ENCODE peak calls at places on chromosomes 16 and 17, in six cellular contexts. S is fibroblast of villous mesenchyme, C is AG10803, Y is LNCaP clone FGC, U is dorsolateral prefrontal cortex, N is ascending aorta. Q is an unnamed sample.

GRCh38 chr16:89602273-89602951 is 11.0 kb upstream of the DPEP1 start:
- DNase-seq in S (peak), C (peak), U (peak), Y (no peak), N (no peak), Q (no peak)

GRCh38 chr16:21064203-21064602 is 86.4 kb downstream of the DNAH3 start:
- DNase-seq in Y (no peak), N (no peak), U (no peak), S (no peak), C (no peak), Q (no peak)

GRCh38 chr16:4580245-4580644 is 24.1 kb downstream of the C16orf96 start:
- DNase-seq in C (peak), U (no peak), S (no peak), N (no peak), Y (no peak), Q (no peak)

GRCh38 chr17:43907425-43907981 is at the start of gene MPP2:
- DNase-seq in C (peak), U (peak), N (peak), Y (no peak), S (peak), Q (peak)

GRCh38 chr16:13306153-13306552 is 404.8 kb downstream of the SHISA9 start:
- DNase-seq in Y (no peak), U (no peak), N (no peak), C (no peak), S (no peak), Q (no peak)

GRCh38 chr17:77516902-77517301 is 376.1 kb downstream of the SEC14L1 start:
- DNase-seq in N (peak), U (peak), Y (no peak), S (peak), C (peak), Q (no peak)

GRCh38 chr17:6660765-6661463 is 9.4 kb downstream of the C17orf100 start:
- DNase-seq in Y (no peak), N (no peak), S (no peak), U (no peak), C (no peak), Q (no peak)

GRCh38 chr17:70636517-70637133 is 467.3 kb downstream of the KCNJ2 start:
- DNase-seq in S (peak), C (peak), U (no peak), Y (peak), N (no peak), Q (no peak)

GRCh38 chr17:7354262-7354781 is 634 bp upstream of the TMEM95 start:
- DNase-seq in C (peak), Y (no peak), U (no peak), N (no peak), S (peak), Q (no peak)

GRCh38 chr17:9924735-9925191 is 19.7 kb upstream of the RCVRN start:
- DNase-seq in N (no peak), S (peak), C (peak), Y (peak), U (no peak), Q (no peak)

GRCh38 chr17:30095507-30096244 is 20.9 kb upstream of the NSRP1 start:
- DNase-seq in Y (peak), S (peak), N (no peak), C (peak), U (no peak), Q (peak)

GRCh38 chr17:33210240-33210639 is 82.9 kb downstream of the ASIC2 start:
- DNase-seq in N (no peak), U (no peak), Y (no peak), S (no peak), C (no peak), Q (no peak)

GRCh38 chr17:17220529-17220928 is 14.4 kb upstream of the PLD6 start:
- DNase-seq in U (no peak), N (no peak), Y (no peak), S (no peak), C (no peak), Q (no peak)

GRCh38 chr16:71585318-71585703 is 8.4 kb upstream of the TAT start:
- DNase-seq in N (no peak), C (no peak), U (no peak), S (no peak), Y (peak), Q (no peak)

GRCh38 chr16:79395631-79396030 is 204.9 kb downstream of the MAF start:
- DNase-seq in U (no peak), S (no peak), C (no peak), Y (no peak), N (no peak), Q (no peak)

GRCh38 chr17:76820039-76820438 is 48.2 kb upstream of the MGAT5B start:
- DNase-seq in S (no peak), U (no peak), C (no peak), N (no peak), Y (no peak), Q (no peak)

GRCh38 chr17:1546292-1546922 is 16.2 kb downstream of the PITPNA start:
- DNase-seq in C (peak), N (no peak), Y (no peak), U (no peak), S (no peak), Q (no peak)

GRCh38 chr17:19755821-19756510 is 7.9 kb upstream of the ALDH3A1 start:
- DNase-seq in C (no peak), N (no peak), S (no peak), U (no peak), Y (no peak), Q (no peak)

GRCh38 chr17:21285164-21286065 is 904 bp downstream of the MAP2K3 start:
- DNase-seq in C (peak), S (peak), U (no peak), Y (no peak), N (no peak), Q (no peak)

GRCh38 chr17:81422776-81423697 is 27.8 kb downstream of the BAHCC1 start:
- DNase-seq in Y (no peak), C (peak), U (no peak), S (peak), N (peak), Q (no peak)

GRCh38 chr16:75758215-75758614 is 31.9 kb upstream of the CPHXL start:
- DNase-seq in Y (no peak), N (no peak), C (peak), S (peak), U (no peak), Q (no peak)

GRCh38 chr17:82599674-82600661 is 48.3 kb downstream of the WDR45B start:
- DNase-seq in U (no peak), S (no peak), Y (no peak), N (no peak), C (no peak), Q (no peak)

GRCh38 chr17:36625188-36625587 is 23.8 kb downstream of the MRM1 start:
- DNase-seq in U (no peak), C (no peak), Y (no peak), N (no peak), S (no peak), Q (no peak)

GRCh38 chr17:48555616-48556533 is 11.0 kb upstream of the HOXB2 start:
- DNase-seq in N (no peak), U (no peak), S (no peak), C (no peak), Y (no peak), Q (no peak)

GRCh38 chr17:20968913-20969616 is 73.7 kb downstream of the USP22 start:
- DNase-seq in N (no peak), S (no peak), C (no peak), U (no peak), Y (no peak), Q (no peak)

GRCh38 chr16:89407925-89408300 is 82.4 kb downstream of the ANKRD11 start:
- DNase-seq in S (no peak), Y (no peak), U (no peak), C (peak), N (no peak), Q (no peak)

GRCh38 chr17:949623-950338 is 29.8 kb downstream of the NXN start:
- DNase-seq in U (no peak), Y (no peak), N (no peak), C (no peak), S (no peak), Q (no peak)

GRCh38 chr16:29290631-29291247 is 115.8 kb downstream of the NPIPB11 start:
- DNase-seq in C (peak), S (peak), N (peak), U (no peak), Y (peak), Q (peak)

GRCh38 chr16:31138621-31139578 is 3.4 kb upstream of the PRSS8 start:
- DNase-seq in N (peak), U (no peak), S (peak), Y (no peak), C (peak), Q (no peak)

DNA sequence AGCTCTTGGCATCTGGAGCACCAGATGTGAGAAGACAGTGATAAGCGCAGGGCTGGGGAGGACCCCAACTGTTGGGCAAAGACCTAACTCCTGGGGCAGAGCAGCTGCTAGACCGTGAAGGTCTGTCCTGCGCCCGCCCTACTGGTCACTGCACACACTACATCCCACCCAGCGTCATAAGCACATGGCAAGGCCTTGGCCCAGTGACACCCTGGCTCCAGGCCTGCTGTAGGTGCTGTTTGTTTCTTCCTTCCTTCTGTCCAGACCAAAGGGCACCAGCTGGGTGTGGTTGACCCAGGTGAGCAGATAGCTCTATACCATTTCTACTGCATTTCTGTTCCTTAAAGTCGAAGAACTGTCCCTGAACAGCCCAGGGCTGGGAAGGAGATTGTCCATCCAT is 6.4 kb downstream of the TRPV3 start:
- DNase-seq in N (no peak), Y (no peak), U (no peak), S (no peak), C (no peak), Q (no peak)
- TF ChIP-seq CTCF in N (no peak), Y (no peak), U (peak), S (peak), C (no peak), Q (no peak)

DNA sequence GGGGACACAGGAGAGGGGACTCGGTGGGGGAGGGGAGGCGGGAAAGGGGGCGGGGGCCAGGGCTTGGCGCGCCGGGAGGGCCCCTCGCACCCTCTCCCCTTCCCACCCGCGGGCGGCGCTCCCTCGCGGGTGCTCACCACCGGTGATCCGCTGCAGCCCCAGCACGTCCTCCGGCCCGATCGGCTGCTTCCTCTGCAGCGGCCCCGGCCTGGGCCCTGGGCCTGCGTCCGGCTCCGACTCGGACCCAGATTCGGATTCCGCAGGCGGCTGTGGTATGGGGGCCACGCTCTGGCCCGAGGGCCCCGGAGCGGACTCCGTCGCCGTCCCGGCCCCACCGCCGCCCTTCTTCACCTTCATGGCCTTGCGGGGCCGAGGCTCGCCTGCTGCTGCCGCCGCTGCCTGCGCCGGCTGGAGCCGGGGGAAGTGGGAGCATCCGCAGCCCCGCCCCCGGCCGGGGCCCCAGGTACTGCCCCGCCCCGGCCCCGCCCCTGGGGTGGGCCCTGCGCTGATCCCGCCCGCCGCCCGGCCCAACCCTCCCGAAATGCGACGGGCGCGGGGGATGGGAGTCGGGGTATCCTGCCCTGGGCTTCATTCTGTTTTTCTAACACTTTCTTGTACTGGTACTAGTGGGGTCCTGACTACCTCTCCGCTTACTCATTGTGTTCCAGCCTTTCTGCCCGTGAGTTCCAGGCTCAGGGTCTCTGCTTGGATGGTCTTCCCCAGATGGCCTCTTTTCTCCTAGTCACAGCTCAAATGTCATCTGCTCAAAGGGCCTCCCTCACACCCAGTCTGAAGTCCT is at the start of gene UNC119:
- DNase-seq in Y (no peak), U (peak), N (peak), S (peak), C (peak), Q (no peak)
- TF ChIP-seq CTCF in Y (no peak), U (no peak), N (no peak), S (no peak), C (no peak), Q (no peak)

DNA sequence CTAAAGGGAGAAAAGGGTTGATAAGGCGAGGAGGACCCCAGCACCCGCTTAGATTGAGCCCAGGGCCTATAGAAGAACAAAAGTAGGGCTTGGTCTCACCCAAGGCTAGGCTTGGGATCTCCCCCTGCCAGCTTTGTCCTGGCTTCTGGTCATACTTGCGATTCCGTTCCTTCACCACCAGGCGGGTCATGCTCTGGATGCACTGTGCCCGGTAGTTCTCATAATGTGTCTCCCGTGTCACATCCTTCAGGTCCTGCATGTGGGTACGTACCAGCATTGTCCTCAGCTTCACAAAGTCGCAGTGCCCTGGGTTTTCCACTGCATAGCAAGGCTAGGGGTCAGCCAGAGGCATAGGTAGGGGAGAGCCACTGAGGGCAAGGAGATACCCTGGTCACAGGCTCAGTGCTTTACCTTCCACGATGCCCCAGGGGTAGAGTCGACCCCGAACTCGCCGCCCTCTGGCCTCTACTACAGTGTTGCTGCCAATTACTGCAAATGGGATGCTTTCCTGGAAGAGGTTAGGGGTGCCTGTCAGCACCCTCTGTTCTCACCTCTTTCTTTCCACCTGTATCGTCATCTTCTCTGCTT is 6.5 kb upstream of the MTMR4 start:
- DNase-seq in C (peak), U (no peak), N (no peak), Y (no peak), S (no peak), Q (no peak)
- TF ChIP-seq CTCF in C (peak), U (peak), N (no peak), Y (no peak), S (peak), Q (no peak)

DNA sequence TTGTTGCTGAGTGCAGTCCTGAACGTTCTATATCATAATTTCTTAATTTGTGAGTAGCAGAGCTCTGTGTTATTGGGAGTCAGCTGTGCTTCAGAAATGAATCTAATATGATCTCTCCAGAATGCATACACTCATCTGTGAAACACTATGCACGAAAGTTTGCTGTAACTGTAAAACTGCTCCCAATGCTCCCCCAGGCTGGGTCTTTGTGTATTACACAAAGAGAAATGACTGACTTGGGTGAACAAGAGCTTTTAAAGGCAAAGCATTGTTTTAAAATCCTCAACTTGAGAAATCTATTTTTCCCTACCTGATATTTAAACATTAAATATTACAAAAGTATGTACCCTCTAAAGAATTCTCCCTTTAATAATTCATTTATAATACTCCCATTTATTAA is 636.7 kb upstream of the KIF2B start:
- DNase-seq in S (no peak), N (no peak), Y (no peak), C (no peak), U (no peak), Q (no peak)
- TF ChIP-seq CTCF in S (no peak), N (no peak), Y (no peak), C (no peak), U (no peak), Q (no peak)

GRCh38 chr17:79796570-79797491 is at the start of gene CBX8:
- DNase-seq in N (peak), S (peak), Y (peak), C (peak), U (peak), Q (peak)
- TF ChIP-seq CTCF in N (no peak), S (peak), Y (no peak), C (no peak), U (no peak), Q (peak)